ENCODE peak calls at places on chromosomes 11 and 22, in five cellular contexts. One of them, this sample, is unnamed.

GRCh38 chr11:105144887-105145286 is 5.3 kb upstream of the CARD18 start:
- DNase-seq in mesenchymal stem cell: peak; percentile 75
- DNase-seq in neuronal stem cell: no peak
- DNase-seq in H1: no peak
- DNase-seq in trophoblast cell: peak; percentile 31
- DNase-seq in this sample: no peak

GRCh38 chr11:8192016-8192895 is 23.4 kb upstream of the RIC3 start:
- DNase-seq in trophoblast cell: peak; percentile 87
- DNase-seq in mesenchymal stem cell: peak; percentile 64
- DNase-seq in H1: peak; percentile 88
- DNase-seq in neuronal stem cell: peak; percentile 73
- DNase-seq in this sample: peak; percentile 87

GRCh38 chr11:27795955-27796861 is 96.0 kb upstream of the BDNF start:
- DNase-seq in H1: peak; percentile 47
- DNase-seq in mesenchymal stem cell: peak; percentile 27
- DNase-seq in neuronal stem cell: peak; percentile 57
- DNase-seq in trophoblast cell: no peak
- DNase-seq in this sample: peak; percentile 47

GRCh38 chr11:46983598-46983997 is 47.0 kb downstream of the CSTPP1 start:
- DNase-seq in neuronal stem cell: no peak
- DNase-seq in H1: no peak
- DNase-seq in trophoblast cell: no peak
- DNase-seq in mesenchymal stem cell: no peak
- DNase-seq in this sample: no peak

GRCh38 chr11:88420165-88420781 is 82.7 kb upstream of the CTSC start:
- DNase-seq in neuronal stem cell: no peak
- DNase-seq in H1: no peak
- DNase-seq in mesenchymal stem cell: peak; percentile 74
- DNase-seq in trophoblast cell: peak; percentile 95
- DNase-seq in this sample: no peak

GRCh38 chr22:44783091-44783490 is 30.7 kb downstream of the ARHGAP8 start:
- DNase-seq in H1: no peak
- DNase-seq in neuronal stem cell: no peak
- DNase-seq in mesenchymal stem cell: no peak
- DNase-seq in trophoblast cell: no peak
- DNase-seq in this sample: no peak

GRCh38 chr22:25137577-25138525 is 61.8 kb upstream of the CRYBB3 start:
- DNase-seq in trophoblast cell: no peak
- DNase-seq in H1: no peak
- DNase-seq in neuronal stem cell: no peak
- DNase-seq in mesenchymal stem cell: peak; percentile 6
- DNase-seq in this sample: no peak

GRCh38 chr11:45298718-45299117 is 12.6 kb upstream of the SYT13 start:
- DNase-seq in neuronal stem cell: no peak
- DNase-seq in H1: peak; percentile 53
- DNase-seq in mesenchymal stem cell: no peak
- DNase-seq in trophoblast cell: no peak
- DNase-seq in this sample: peak; percentile 85

GRCh38 chr11:88414385-88414861 is 76.9 kb upstream of the CTSC start:
- DNase-seq in neuronal stem cell: no peak
- DNase-seq in mesenchymal stem cell: peak; percentile 86
- DNase-seq in H1: no peak
- DNase-seq in trophoblast cell: no peak
- DNase-seq in this sample: no peak

GRCh38 chr11:75269896-75270295 is 29.3 kb downstream of the TPBGL start:
- DNase-seq in neuronal stem cell: no peak
- DNase-seq in mesenchymal stem cell: no peak
- DNase-seq in trophoblast cell: no peak
- DNase-seq in H1: no peak
- DNase-seq in this sample: no peak

GRCh38 chr11:533049-533585 is 2.3 kb downstream of the HRAS start:
- DNase-seq in neuronal stem cell: no peak
- DNase-seq in trophoblast cell: no peak
- DNase-seq in H1: no peak
- DNase-seq in mesenchymal stem cell: no peak
- DNase-seq in this sample: no peak

GRCh38 chr22:23182289-23183106 is 2.2 kb downstream of the BCR start:
- DNase-seq in mesenchymal stem cell: peak; percentile 37
- DNase-seq in neuronal stem cell: no peak
- DNase-seq in trophoblast cell: peak; percentile 46
- DNase-seq in H1: no peak
- DNase-seq in this sample: no peak

GRCh38 chr11:8567597-8568198 is 26.3 kb downstream of the STK33 start:
- DNase-seq in trophoblast cell: no peak
- DNase-seq in H1: no peak
- DNase-seq in mesenchymal stem cell: no peak
- DNase-seq in neuronal stem cell: no peak
- DNase-seq in this sample: no peak

GRCh38 chr11:72326151-72326842 is 82.3 kb upstream of the PHOX2A start:
- DNase-seq in trophoblast cell: peak; percentile 45
- DNase-seq in H1: no peak
- DNase-seq in neuronal stem cell: no peak
- DNase-seq in mesenchymal stem cell: peak; percentile 70
- DNase-seq in this sample: no peak

GRCh38 chr11:32231909-32232493 is 141.1 kb downstream of the RCN1 start:
- DNase-seq in trophoblast cell: peak; percentile 55
- DNase-seq in neuronal stem cell: peak; percentile 39
- DNase-seq in mesenchymal stem cell: peak; percentile 29
- DNase-seq in H1: peak; percentile 58
- DNase-seq in this sample: peak; percentile 67

GRCh38 chr11:86941077-86941870 is 13.9 kb downstream of the FZD4 start:
- DNase-seq in H1: no peak
- DNase-seq in trophoblast cell: no peak
- DNase-seq in mesenchymal stem cell: no peak
- DNase-seq in neuronal stem cell: no peak
- DNase-seq in this sample: no peak

GRCh38 chr11:119421941-119422504 is 949 bp downstream of the THY1 start:
- DNase-seq in trophoblast cell: no peak
- DNase-seq in H1: no peak
- DNase-seq in mesenchymal stem cell: peak; percentile 25
- DNase-seq in neuronal stem cell: peak; percentile 40
- DNase-seq in this sample: no peak

DNA sequence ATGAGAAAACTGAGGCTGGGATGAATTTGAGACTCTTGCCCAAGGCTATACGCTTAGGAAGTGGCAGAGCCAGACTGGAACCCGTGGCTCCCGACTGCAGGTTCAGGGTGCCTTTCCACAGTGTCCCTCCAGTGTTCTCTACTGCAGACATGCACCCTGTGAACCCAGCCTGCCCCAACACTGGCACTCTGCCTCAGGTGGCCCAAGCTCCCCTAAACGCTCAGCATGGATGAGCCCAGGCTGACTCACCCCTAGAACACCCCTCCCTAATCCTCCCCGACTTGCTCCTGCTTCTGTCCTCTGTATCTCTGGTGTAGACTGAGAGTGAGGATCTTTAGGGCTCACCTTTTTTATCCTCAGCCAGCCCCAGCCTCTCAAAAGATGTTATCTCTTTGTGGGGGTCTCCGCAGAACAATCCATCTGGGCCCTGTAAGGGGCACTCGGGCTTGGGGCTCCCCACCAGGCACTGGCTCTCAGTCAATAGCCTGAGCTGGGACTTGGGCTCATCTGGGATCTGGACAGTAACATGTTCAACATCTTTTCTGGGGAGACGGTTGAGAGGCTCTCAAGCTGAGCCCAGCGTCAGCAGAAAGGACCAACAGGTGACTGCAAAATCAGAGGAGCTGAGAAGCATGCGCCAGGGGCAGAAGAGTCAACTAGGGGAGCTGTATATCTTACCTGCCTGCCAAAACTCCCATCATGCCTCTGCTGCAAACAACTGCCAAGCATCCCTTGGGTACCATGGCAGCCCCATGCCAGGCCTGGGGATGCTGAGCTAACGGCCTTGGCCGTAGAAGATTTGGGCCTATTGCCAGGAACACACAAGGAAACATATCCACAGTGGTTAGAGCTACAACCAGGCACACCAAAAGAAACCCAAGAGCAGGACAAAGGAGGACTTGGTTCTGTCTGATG is 176.2 kb downstream of the BUD13 start:
- DNase-seq in neuronal stem cell: no peak
- DNase-seq in mesenchymal stem cell: no peak
- DNase-seq in trophoblast cell: no peak
- DNase-seq in H1: no peak
- DNase-seq in this sample: no peak
- H3K4me2 ChIP-seq in neuronal stem cell: no peak overlapping the region
- H3K4me2 ChIP-seq in mesenchymal stem cell: no peak overlapping the region
- H3K4me2 ChIP-seq in trophoblast cell: no peak overlapping the region
- H3K4me2 ChIP-seq in H1: no peak overlapping the region
- H3K4me2 ChIP-seq in this sample: no peak overlapping the region

DNA sequence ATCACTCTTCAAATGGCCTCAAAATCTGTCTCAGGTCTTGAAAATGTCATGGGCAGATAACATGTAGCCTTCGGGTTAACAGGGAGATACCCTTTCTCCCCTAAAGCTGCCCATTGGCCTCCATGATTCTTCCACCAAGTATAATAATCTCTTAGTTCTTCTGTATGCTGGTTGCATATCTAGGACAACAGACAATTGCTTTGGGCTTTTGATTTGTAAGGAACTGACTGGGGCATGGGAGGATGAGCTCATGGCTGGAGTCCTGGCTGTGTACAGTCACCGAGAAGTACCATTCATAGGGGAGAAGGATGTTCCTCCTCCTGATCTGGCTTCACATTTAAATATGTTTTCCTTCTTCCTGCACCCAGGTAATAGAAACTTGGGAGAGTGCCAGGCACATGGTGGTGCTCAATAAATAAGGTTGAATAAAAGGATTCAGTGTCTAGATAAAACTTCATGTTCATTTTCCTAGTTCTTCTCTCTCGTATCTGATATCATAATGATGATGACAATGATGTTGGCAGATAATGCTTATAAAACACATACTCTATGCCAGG is 2.8 kb upstream of the AMPD3 start:
- DNase-seq in trophoblast cell: no peak
- DNase-seq in neuronal stem cell: no peak
- DNase-seq in mesenchymal stem cell: no peak
- DNase-seq in H1: no peak
- DNase-seq in this sample: no peak
- H2BK12ac ChIP-seq in trophoblast cell: no peak overlapping the region
- H2BK12ac ChIP-seq in neuronal stem cell: no peak overlapping the region
- H2BK12ac ChIP-seq in mesenchymal stem cell: no peak overlapping the region
- H2BK12ac ChIP-seq in H1: no peak overlapping the region
- H2BK12ac ChIP-seq in this sample: no peak overlapping the region

GRCh38 chr11:103528596-103528995 is 419.4 kb downstream of the DYNC2H1 start:
- DNase-seq in H1: no peak
- DNase-seq in trophoblast cell: no peak
- DNase-seq in neuronal stem cell: no peak
- DNase-seq in mesenchymal stem cell: peak; percentile 51
- DNase-seq in this sample: no peak
- H3K23ac ChIP-seq in H1: no peak overlapping the region
- H3K23ac ChIP-seq in trophoblast cell: no peak overlapping the region
- H3K23ac ChIP-seq in neuronal stem cell: no peak overlapping the region
- H3K23ac ChIP-seq in mesenchymal stem cell: no peak overlapping the region
- H3K23ac ChIP-seq in this sample: no peak overlapping the region

GRCh38 chr11:2099523-2100316 is 39.5 kb downstream of the IGF2 start:
- DNase-seq in neuronal stem cell: no peak
- DNase-seq in H1: no peak
- DNase-seq in trophoblast cell: no peak
- DNase-seq in mesenchymal stem cell: no peak
- DNase-seq in this sample: peak; percentile 38
- H3K4me2 ChIP-seq in neuronal stem cell: no peak overlapping the region
- H3K4me2 ChIP-seq in H1: no peak overlapping the region
- H3K4me2 ChIP-seq in trophoblast cell: no peak overlapping the region
- H3K4me2 ChIP-seq in mesenchymal stem cell: no peak overlapping the region
- H3K4me2 ChIP-seq in this sample: no peak overlapping the region

GRCh38 chr11:78941226-78941851 is 366.7 kb upstream of the NARS2 start:
- DNase-seq in mesenchymal stem cell: no peak
- DNase-seq in H1: no peak
- DNase-seq in trophoblast cell: no peak
- DNase-seq in neuronal stem cell: no peak
- DNase-seq in this sample: no peak

GRCh38 chr11:78938036-78938435 is 363.4 kb upstream of the NARS2 start:
- DNase-seq in H1: no peak
- DNase-seq in neuronal stem cell: no peak
- DNase-seq in trophoblast cell: no peak
- DNase-seq in mesenchymal stem cell: no peak
- DNase-seq in this sample: no peak

GRCh38 chr11:78935408-78936101 is 360.9 kb upstream of the NARS2 start:
- DNase-seq in neuronal stem cell: no peak
- DNase-seq in trophoblast cell: no peak
- DNase-seq in H1: no peak
- DNase-seq in mesenchymal stem cell: no peak
- DNase-seq in this sample: no peak

GRCh38 chr11:78943841-78944240 is 369.2 kb upstream of the NARS2 start:
- DNase-seq in trophoblast cell: no peak
- DNase-seq in H1: no peak
- DNase-seq in mesenchymal stem cell: no peak
- DNase-seq in neuronal stem cell: no peak
- DNase-seq in this sample: no peak

GRCh38 chr11:78940500-78941225 is 366.0 kb upstream of the NARS2 start:
- DNase-seq in trophoblast cell: no peak
- DNase-seq in neuronal stem cell: peak; percentile 66
- DNase-seq in mesenchymal stem cell: no peak
- DNase-seq in H1: peak; percentile 61
- DNase-seq in this sample: peak; percentile 84
- H2BK12ac ChIP-seq in trophoblast cell: peak overlapping the region; percentile 81
- H2BK12ac ChIP-seq in neuronal stem cell: no peak overlapping the region
- H2BK12ac ChIP-seq in mesenchymal stem cell: no peak overlapping the region
- H2BK12ac ChIP-seq in H1: peak overlapping the region; percentile 3
- H2BK12ac ChIP-seq in this sample: no peak overlapping the region

DNA sequence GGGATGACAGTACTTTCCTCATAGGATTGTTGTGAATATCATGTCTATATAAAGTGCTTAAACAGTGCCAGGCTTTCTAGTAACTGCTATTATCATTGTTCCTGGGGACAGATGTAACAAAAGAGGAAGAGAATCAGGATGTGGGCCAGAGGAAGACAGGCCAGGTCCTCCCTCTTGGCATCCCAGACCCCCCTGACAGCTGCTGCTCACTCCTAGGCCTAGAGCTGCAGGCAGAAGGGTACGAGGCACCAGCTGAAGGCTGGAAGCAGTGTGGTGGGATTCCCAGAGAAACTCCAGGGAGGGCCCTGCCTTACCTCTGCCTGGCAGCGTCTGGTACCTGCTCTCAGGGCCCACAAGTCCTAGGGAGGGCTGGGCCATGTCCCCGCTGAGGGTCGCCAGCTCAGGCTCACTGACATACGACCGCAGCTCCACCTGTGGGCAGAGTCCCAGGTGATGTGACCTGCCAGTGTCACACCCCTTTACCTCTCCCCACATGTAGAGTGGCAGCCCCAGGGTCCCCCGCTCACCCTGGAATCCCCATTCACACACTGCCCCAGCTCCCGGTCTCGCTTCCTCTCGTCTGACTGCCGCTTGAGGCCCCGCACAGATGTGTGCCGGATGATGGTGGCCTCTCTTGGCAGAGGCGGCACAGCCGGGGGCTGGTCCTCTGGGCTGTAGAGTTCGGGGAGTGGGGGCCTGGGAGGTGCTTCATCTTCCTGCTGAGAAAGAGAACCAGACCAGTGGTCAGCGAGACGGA is 52.2 kb downstream of the C11orf58 start:
- DNase-seq in H1: no peak
- DNase-seq in neuronal stem cell: no peak
- DNase-seq in trophoblast cell: no peak
- DNase-seq in mesenchymal stem cell: no peak
- DNase-seq in this sample: no peak
- H3K23ac ChIP-seq in H1: no peak overlapping the region
- H3K23ac ChIP-seq in neuronal stem cell: no peak overlapping the region
- H3K23ac ChIP-seq in trophoblast cell: no peak overlapping the region
- H3K23ac ChIP-seq in mesenchymal stem cell: no peak overlapping the region
- H3K23ac ChIP-seq in this sample: no peak overlapping the region

This sample was measured in H9.